ENCODE peak calls at places on chromosome 21, in nine cellular contexts. P is ovary, U is SK-N-SH, T is GM12865, Q is tibial artery, N is Calu3, O is BE2C, W is brain microvascular endothelial cell, S is cardiac fibroblast. K is an unnamed sample.

GRCh38 chr21:17387030-17387617 is 125.7 kb upstream of the CXADR start:
- DNase-seq in T (peak; percentile 68), U (peak; percentile 52), Q (no peak), S (peak; percentile 78), O (peak; percentile 59), N (peak; percentile 47), P (peak; percentile 27), W (peak; percentile 53), K (no peak)

GRCh38 chr21:46425566-46425965 is 33.1 kb upstream of the DIP2A start:
- DNase-seq in Q (no peak), S (no peak), U (no peak), P (no peak), T (no peak), O (no peak), W (no peak), N (no peak), K (no peak)

GRCh38 chr21:35026617-35027557 is 22.2 kb downstream of the RUNX1 start:
- DNase-seq in W (peak; percentile 62), U (no peak), Q (peak; percentile 71), N (no peak), T (peak; percentile 74), O (no peak), P (no peak), S (peak; percentile 49), K (no peak)

GRCh38 chr21:17848228-17848627 is 29.1 kb upstream of the C21orf91 start:
- DNase-seq in P (no peak), W (peak; percentile 97), Q (peak; percentile 66), S (peak; percentile 92), N (no peak), O (no peak), T (peak; percentile 87), U (no peak), K (no peak)

GRCh38 chr21:23900727-23901126 is 1706.6 kb downstream of the MRPL39 start:
- DNase-seq in W (no peak), P (no peak), N (no peak), S (no peak), T (no peak), Q (no peak), U (no peak), O (no peak), K (no peak)

GRCh38 chr21:45256021-45256911 is 31.4 kb downstream of the POFUT2 start:
- DNase-seq in Q (no peak), T (no peak), P (peak; percentile 13), S (no peak), U (peak; percentile 57), W (no peak), O (peak; percentile 58), N (no peak), K (peak; percentile 83)

GRCh38 chr21:45130324-45130774 is 56.0 kb downstream of the ADARB1 start:
- DNase-seq in O (no peak), Q (peak; percentile 81), T (no peak), W (peak; percentile 55), S (peak; percentile 83), N (no peak), U (no peak), P (peak; percentile 64), K (no peak)

GRCh38 chr21:27704567-27705166 is 737.8 kb upstream of the ADAMTS5 start:
- DNase-seq in Q (no peak), W (no peak), S (no peak), T (no peak), O (no peak), U (no peak), P (no peak), N (no peak), K (no peak)

GRCh38 chr21:17660449-17660848 is 47.7 kb upstream of the BTG3 start:
- DNase-seq in P (no peak), U (no peak), W (no peak), T (no peak), Q (no peak), N (no peak), S (peak; percentile 0), O (no peak), K (no peak)

GRCh38 chr21:33058468-33059318 is 11.2 kb upstream of the OLIG1 start:
- DNase-seq in Q (no peak), P (no peak), N (no peak), O (no peak), W (no peak), U (no peak), T (no peak), S (no peak), K (no peak)

GRCh38 chr21:39616373-39616772 is 3.6 kb downstream of the B3GALT5 start:
- DNase-seq in T (no peak), U (no peak), Q (no peak), N (no peak), W (no peak), O (no peak), P (no peak), S (no peak), K (no peak)

GRCh38 chr21:24759348-24760118 is 847.7 kb downstream of the MRPL39 start:
- DNase-seq in W (no peak), O (no peak), N (no peak), P (no peak), Q (no peak), U (no peak), S (no peak), T (no peak), K (no peak)

GRCh38 chr21:45330075-45330781 is 42.5 kb upstream of the POFUT2 start:
- DNase-seq in Q (peak; percentile 77), T (no peak), U (no peak), O (peak; percentile 9), S (peak; percentile 74), P (peak; percentile 49), W (peak; percentile 74), N (peak; percentile 67), K (no peak)

GRCh38 chr21:14553422-14553821 is 7.3 kb upstream of the SAMSN1 start:
- DNase-seq in T (no peak), Q (no peak), S (no peak), P (no peak), N (no peak), U (no peak), O (no peak), W (no peak), K (no peak)

GRCh38 chr21:35895598-35895997 is 164.7 kb downstream of the SETD4 start:
- DNase-seq in O (no peak), W (no peak), Q (no peak), U (no peak), P (no peak), T (peak; percentile 22), S (no peak), N (no peak), K (no peak)

GRCh38 chr21:22209304-22209700 is 1211.1 kb downstream of the NCAM2 start:
- DNase-seq in T (no peak), Q (no peak), O (no peak), W (no peak), U (no peak), S (no peak), P (no peak), N (no peak), K (no peak)

GRCh38 chr21:15686506-15686905 is 43.3 kb upstream of the USP25 start:
- DNase-seq in W (no peak), O (no peak), N (no peak), S (no peak), P (no peak), T (no peak), U (no peak), Q (no peak), K (no peak)
- TF ChIP-seq CTCF in W (no peak), O (no peak), N (no peak), S (no peak), P (no peak), T (no peak), U (no peak), Q (no peak), K (no peak)

DNA sequence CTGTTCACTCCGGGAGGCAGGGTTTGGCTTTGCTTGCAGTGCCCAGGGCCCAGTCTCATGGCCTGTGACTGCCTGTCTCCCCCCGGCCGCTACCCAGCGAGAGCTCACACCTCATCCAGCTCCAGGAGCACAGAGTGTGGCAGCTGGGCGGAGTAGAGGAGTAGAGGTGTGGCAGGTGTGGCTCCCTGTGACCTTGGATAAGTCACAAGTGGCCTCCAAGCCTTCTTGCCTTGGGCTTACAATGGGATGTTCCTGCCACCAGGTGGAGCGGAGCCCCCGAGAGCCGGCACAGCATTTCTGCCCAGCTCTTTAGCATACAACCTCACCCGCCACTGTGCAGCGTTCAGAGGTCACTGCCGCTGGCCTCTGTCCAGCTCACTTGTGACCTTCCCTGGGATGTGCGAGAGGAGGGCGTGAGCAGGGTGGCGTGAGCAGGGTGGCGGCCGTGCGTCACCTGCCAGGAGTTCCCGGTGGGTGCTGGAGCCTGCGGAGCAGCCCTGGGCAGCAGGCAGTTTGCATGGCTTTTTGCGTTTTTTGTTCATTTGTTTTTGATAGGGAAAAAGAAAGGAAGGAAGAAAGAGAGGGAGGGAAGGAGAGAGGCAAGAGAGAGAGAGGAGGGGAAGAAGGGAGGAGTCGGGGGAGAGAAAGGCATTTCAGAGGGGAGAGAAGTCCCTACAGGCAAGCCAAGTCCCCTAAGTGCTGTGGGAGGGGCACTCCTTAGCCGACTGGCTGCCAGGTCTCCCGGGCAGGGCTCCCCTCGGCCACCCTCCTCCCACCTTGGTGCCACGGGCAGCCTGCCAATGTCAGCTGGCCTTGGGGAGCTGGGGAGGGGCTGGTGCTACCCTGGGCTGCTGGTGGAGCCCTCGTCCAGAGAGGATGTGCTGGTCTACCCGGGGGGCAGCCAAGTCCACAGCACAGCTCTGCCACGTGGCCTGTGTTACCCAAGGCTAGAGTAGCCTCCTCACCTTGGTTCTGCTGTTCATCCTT is 42.6 kb downstream of the CRYAA start:
- DNase-seq in P (no peak), O (peak; percentile 57), T (peak; percentile 25), S (no peak), U (peak; percentile 67), W (no peak), N (peak; percentile 24), Q (peak; percentile 64), K (peak; percentile 82)
- TF ChIP-seq CTCF in P (no peak), O (peak; percentile 54), T (peak; percentile 6), S (peak; percentile 7), U (peak; percentile 18), W (peak; percentile 62), N (no peak), Q (no peak), K (peak; percentile 29)

DNA sequence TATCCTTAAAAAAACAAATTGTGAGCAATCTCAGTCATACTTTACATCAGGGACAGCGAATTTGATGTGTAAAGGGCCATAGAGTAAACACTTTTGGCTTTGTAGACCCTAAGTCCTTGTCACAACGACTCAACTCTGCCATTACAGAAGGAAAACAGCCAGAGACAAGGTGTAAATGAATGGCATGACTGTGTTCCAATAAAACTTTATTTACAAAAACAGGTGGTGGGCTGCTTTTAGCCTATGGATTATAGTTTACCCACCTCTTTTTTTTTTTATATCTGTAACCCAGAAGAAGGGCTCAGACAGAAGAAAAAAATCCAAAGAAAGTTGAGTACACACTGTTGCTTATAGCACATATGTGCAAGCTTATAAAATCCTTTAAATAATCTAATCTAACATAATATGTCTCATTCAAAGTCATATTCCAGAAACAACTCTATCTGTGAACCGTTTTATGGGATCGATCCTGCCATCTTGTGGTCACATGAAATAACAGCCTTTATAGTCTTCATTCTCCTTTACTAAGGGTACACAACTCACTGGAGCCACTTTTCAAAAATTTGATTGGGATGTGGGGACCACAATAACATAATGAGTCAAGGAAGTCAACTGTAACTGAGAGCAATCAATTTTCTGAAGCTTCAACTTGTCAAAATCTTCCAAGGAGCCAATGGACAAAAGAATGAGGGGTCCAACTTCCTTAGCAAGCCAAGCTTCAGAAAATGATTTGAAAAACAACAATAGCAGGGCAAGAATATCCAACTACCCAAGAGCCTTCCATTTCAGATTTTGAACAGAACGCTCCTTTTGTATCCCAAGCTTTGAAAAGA is 142.2 kb upstream of the KRTAP19-8 start:
- DNase-seq in S (peak; percentile 66), T (peak; percentile 41), Q (no peak), U (peak; percentile 68), O (peak; percentile 45), N (peak; percentile 2), P (no peak), W (peak; percentile 39), K (peak; percentile 44)
- TF ChIP-seq CTCF in S (peak; percentile 58), T (peak; percentile 34), Q (no peak), U (peak; percentile 78), O (peak; percentile 74), N (no peak), P (no peak), W (peak; percentile 58), K (peak; percentile 75)

GRCh38 chr21:42474043-42474831 is 21.8 kb downstream of the RSPH1 start:
- DNase-seq in W (no peak), T (peak; percentile 72), S (peak; percentile 30), O (peak; percentile 28), N (peak; percentile 76), Q (peak; percentile 51), U (peak; percentile 43), P (no peak), K (peak; percentile 56)
- TF ChIP-seq CTCF in W (no peak), T (no peak), S (no peak), O (no peak), N (no peak), Q (no peak), U (no peak), P (no peak), K (no peak)